ENCODE peak calls at places on chromosomes 16 and 17, in six cellular contexts. M, B, V, F, S and G are unnamed samples.

GRCh38 chr17:76674600-76674999 is 31.0 kb upstream of the ST6GALNAC1 start:
- DNase-seq in F (no peak), V (no peak), B (no peak), M (no peak), S (no peak), G (no peak)

GRCh38 chr17:80861360-80861861 is 130.2 kb upstream of the CHMP6 start:
- DNase-seq in F (no peak), S (no peak), V (no peak), M (peak), B (no peak), G (no peak)

GRCh38 chr16:12215302-12216105 is 239.0 kb downstream of the SNX29 start:
- DNase-seq in B (no peak), V (no peak), F (no peak), S (no peak), M (no peak), G (no peak)

GRCh38 chr16:11989238-11990160 is 13.0 kb downstream of the SNX29 start:
- DNase-seq in S (no peak), F (no peak), M (no peak), V (no peak), B (no peak), G (no peak)

GRCh38 chr16:87060026-87060986 is 256.9 kb downstream of the C16orf95 start:
- DNase-seq in B (no peak), M (no peak), V (peak), S (peak), F (no peak), G (no peak)

GRCh38 chr17:633133-633532 is 81.5 kb downstream of the VPS53 start:
- DNase-seq in F (no peak), B (no peak), S (peak), M (no peak), V (no peak), G (no peak)

GRCh38 chr17:33291248-33292183 is 1.6 kb downstream of the ASIC2 start:
- DNase-seq in B (peak), M (peak), S (peak), V (peak), F (no peak), G (peak)

GRCh38 chr16:80319181-80319580 is 221.6 kb upstream of the DYNLRB2 start:
- DNase-seq in S (peak), V (no peak), B (no peak), M (no peak), F (no peak), G (no peak)

GRCh38 chr17:46121841-46122485 is 71.3 kb downstream of the KANSL1 start:
- DNase-seq in F (no peak), S (no peak), M (no peak), B (no peak), V (no peak), G (no peak)

GRCh38 chr17:3695723-3696411 is at the start of gene P2RX5:
- DNase-seq in V (peak), M (peak), S (no peak), F (no peak), B (no peak), G (peak)

GRCh38 chr16:1909661-1910231 is 8.5 kb downstream of the HS3ST6 start:
- DNase-seq in V (no peak), M (peak), S (no peak), F (no peak), B (no peak), G (no peak)

GRCh38 chr17:7729841-7730240 is 12.3 kb downstream of the DNAH2 start:
- DNase-seq in V (no peak), B (no peak), M (no peak), F (no peak), S (no peak), G (no peak)

GRCh38 chr17:39601758-39602532 is 5.8 kb downstream of the NEUROD2 start:
- DNase-seq in M (no peak), F (no peak), S (no peak), B (no peak), V (no peak), G (no peak)

GRCh38 chr16:85832578-85833539 is 33.4 kb downstream of the COX4I1 start:
- DNase-seq in S (no peak), V (no peak), F (no peak), B (no peak), M (no peak), G (no peak)

GRCh38 chr17:44465276-44465675 is 37.9 kb downstream of the GPATCH8 start:
- DNase-seq in V (no peak), S (no peak), F (no peak), M (no peak), B (no peak), G (no peak)

GRCh38 chr16:89043636-89044393 is 49.8 kb upstream of the ACSF3 start:
- DNase-seq in M (peak), S (no peak), F (no peak), V (no peak), B (no peak), G (no peak)

GRCh38 chr17:74836691-74837467 is 22.8 kb downstream of the GRIN2C start:
- DNase-seq in S (no peak), M (no peak), F (no peak), V (no peak), B (no peak), G (no peak)

DNA sequence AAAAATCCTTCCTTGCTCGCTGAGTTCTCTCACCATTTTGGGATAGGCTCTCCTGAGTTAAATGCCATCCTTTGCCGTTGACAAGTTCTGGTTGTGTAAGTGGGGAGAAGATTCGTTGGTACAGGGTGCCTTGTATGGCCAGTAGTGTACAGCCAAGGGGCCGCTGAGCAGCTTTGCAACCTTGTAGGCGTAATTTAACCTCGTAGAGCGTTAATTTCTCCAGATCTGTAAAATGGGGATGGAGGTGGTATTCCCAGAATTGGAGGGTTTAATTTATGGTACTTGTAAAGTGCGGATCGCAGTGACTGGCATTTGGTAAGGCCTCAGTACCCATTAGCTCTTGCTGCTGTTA is 1.4 kb downstream of the ARSG start:
- DNase-seq in V (no peak), M (no peak), S (no peak), F (no peak), B (no peak), G (no peak)
- TF ChIP-seq CTCF in V (no peak), M (no peak), S (no peak), F (no peak), B (no peak), G (no peak)

GRCh38 chr17:48543854-48544355 is 1.0 kb downstream of the HOXB2 start:
- DNase-seq in S (no peak), F (no peak), M (no peak), B (no peak), V (no peak), G (no peak)

GRCh38 chr17:48541574-48542113 is 3.3 kb downstream of the HOXB2 start:
- DNase-seq in B (no peak), V (peak), S (no peak), F (no peak), M (no peak), G (peak)

GRCh38 chr17:48544356-48545021 is 420 bp downstream of the HOXB2 start:
- DNase-seq in F (peak), S (no peak), V (no peak), B (peak), M (no peak), G (peak)

GRCh38 chr17:48542114-48542955 is 2.6 kb downstream of the HOXB2 start:
- DNase-seq in V (no peak), S (no peak), F (no peak), B (no peak), M (no peak), G (peak)

GRCh38 chr17:48542956-48543853 is 1.7 kb downstream of the HOXB2 start:
- DNase-seq in S (peak), F (no peak), B (no peak), M (no peak), V (peak), G (no peak)
- TF ChIP-seq CTCF in S (no peak), F (peak), B (no peak), M (no peak), V (no peak), G (no peak)

DNA sequence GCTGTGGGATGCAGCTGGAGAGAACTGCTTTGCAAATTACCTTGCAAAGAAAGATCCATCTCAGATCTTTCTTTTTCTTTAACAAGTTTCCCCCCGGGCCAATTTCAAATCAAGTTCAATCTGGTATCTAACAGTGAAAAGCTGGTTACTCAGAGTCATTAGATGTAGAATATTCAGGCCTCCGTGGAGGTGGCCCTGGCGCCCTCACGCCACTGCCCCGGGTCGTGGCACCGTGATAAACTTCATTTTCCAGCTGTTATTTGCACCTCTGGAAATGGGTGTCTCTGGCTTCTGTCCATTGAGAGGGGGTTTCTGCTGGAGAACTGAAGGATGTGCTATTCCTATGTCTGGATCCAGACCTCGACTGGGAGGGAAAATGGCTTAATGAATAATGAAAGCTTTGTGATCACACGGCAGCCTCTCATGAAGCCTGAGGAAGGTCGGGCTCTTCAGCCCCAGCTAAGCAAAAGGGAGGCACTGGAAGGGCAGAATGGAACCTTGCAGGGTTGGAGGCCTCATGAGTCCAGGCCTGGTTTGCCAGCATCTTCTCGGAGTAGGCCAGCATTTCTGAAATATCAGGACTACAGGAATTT is 30.5 kb downstream of the CACNG4 start:
- DNase-seq in S (no peak), V (no peak), B (no peak), F (no peak), M (no peak), G (no peak)
- TF ChIP-seq CTCF in S (no peak), V (no peak), B (no peak), F (no peak), M (no peak), G (no peak)

DNA sequence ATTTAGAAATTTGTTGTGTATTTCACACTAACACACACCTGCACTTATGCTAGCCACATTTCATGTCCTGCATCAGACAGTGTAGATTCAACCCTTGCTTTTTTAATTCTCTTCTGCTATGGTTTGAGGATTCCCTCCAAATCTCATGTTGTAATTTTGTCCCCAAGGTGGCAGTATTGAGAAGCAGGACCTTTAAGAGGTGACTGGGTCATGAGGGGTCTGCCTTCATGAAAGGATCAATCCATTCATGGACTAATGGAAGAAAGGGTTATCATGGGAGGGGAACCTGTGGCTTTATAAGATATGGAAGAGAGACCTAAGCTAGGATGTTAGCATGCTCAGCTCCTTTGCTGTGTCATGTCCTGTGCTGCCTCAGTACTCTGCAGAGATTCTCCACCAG is 1032.2 kb downstream of the CDH11 start:
- DNase-seq in V (peak), F (no peak), M (peak), S (peak), B (no peak), G (peak)
- TF ChIP-seq CTCF in V (peak), F (peak), M (peak), S (peak), B (peak), G (peak)

GRCh38 chr17:13134106-13134505 is 116.3 kb upstream of the ELAC2 start:
- DNase-seq in B (no peak), F (no peak), V (no peak), S (no peak), M (no peak), G (no peak)

GRCh38 chr17:13131211-13131610 is 113.4 kb upstream of the ELAC2 start:
- DNase-seq in B (no peak), M (no peak), F (no peak), S (no peak), V (no peak), G (no peak)

GRCh38 chr17:13127921-13128582 is 110.2 kb upstream of the ELAC2 start:
- DNase-seq in S (no peak), V (no peak), B (no peak), M (no peak), F (no peak), G (no peak)

GRCh38 chr17:13128676-13129075 is 110.8 kb upstream of the ELAC2 start:
- DNase-seq in M (no peak), B (no peak), F (no peak), S (no peak), V (no peak), G (no peak)
- TF ChIP-seq CTCF in M (no peak), B (no peak), F (no peak), S (no peak), V (no peak), G (no peak)

DNA sequence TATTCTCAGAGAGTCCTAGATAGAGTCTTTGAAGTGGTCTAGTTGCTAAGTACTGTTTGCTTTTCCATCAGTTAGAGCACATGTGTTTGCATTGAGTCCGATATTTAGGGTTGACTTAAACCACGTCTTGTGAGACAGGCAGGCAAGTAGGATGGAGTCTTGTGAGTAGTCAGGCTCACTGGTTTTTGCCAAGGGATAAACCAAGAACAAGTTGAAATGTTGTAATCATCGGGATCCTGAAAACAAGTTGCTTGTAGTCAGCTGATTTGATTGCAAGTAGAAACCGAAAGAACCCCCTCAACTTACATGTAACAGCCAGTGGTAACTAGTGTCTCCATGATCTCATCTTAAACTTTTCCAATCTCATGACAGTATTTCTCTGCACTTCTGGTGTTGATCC is 17.2 kb downstream of the ATP6V0A1 start:
- DNase-seq in V (no peak), B (no peak), M (no peak), S (peak), F (no peak), G (no peak)
- TF ChIP-seq CTCF in V (no peak), B (no peak), M (no peak), S (no peak), F (no peak), G (no peak)

GRCh38 chr17:37609170-37610040 is at the start of gene SYNRG:
- DNase-seq in V (peak), B (peak), S (peak), M (peak), F (peak), G (peak)
- TF ChIP-seq CTCF in V (peak), B (peak), S (peak), M (peak), F (peak), G (peak)

GRCh38 chr17:49496183-49496865 is 1.2 kb downstream of the NGFR start:
- DNase-seq in M (peak), B (peak), F (peak), V (peak), S (peak), G (peak)

GRCh38 chr17:49496866-49497146 is 1.7 kb downstream of the NGFR start:
- DNase-seq in F (no peak), M (no peak), S (no peak), B (no peak), V (no peak), G (no peak)

GRCh38 chr17:49495842-49496182 is 719 bp downstream of the NGFR start:
- DNase-seq in M (no peak), B (no peak), F (no peak), S (no peak), V (no peak), G (peak)

GRCh38 chr17:49497147-49498036 is 2.3 kb downstream of the NGFR start:
- DNase-seq in F (peak), B (peak), V (peak), S (no peak), M (peak), G (peak)

DNA sequence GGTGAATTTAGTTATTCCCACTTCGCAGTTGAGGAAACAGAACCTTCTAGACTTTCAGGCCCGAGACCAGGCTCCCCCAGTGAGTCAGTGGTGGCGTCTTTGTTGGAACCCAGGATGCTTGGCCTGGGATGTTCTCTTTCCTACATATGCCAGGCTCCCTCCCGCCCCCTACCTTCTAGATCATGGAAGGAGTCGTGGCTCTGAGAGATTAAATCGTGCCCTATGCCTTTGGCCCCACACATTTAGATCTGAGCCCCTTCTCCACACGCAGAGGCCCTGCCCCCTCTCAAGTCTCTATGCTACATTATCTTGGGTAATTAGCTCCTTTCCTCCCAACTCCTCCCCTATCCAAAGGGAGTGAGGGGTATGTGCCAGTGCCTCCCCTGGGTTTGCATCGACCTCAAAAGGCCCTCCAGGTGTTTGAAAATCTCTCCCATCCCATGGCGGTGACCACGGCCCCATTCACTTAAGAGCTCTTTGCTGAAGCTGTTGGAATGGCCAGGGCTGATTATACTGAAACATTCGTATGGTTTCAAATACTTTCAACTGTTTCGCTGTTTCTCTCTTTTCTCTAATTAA is 3.0 kb downstream of the NGFR start:
- DNase-seq in B (no peak), M (no peak), V (no peak), F (no peak), S (no peak), G (no peak)
- TF ChIP-seq CTCF in B (peak), M (no peak), V (peak), F (no peak), S (no peak), G (peak)

DNA sequence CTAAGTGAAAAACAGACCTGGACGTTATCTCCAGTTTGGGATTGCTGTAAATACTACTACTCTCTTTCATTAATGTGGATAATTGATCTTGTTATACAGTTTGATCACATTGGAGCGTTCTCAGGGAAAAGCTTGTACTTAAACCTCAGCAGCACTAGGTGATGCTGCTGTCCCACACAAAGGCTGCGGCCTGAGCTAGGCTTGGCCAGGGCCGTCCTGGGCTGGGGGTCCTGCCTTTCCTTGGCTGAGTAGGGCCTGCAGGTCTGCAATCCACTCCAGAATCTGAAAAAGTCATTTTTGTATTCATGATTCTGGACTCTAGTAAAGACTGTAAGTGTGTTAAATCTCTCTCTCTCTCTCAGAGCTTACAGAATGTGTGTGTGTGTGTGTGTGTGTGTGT is 23.7 kb upstream of the PMFBP1 start:
- DNase-seq in S (peak), F (no peak), B (peak), M (peak), V (no peak), G (peak)
- TF ChIP-seq CTCF in S (peak), F (no peak), B (peak), M (peak), V (peak), G (peak)